ENCODE peak calls at places on chromosomes 3 and 15, in seven cellular contexts. E is NCI-H1694 treated with DMSO at 0.1 percent for 48 hours; O is hypothalamus; C is stimulated activated naive CD8-positive, alpha-beta T cell treated with anti-CD3 and anti-CD28 coated beads, Interleukin-15, amount 100 ng/mL, for 72 hours; H is Calu3; B is activated CD4-positive, alpha-beta T cell treated with anti-CD3 and anti-CD28 coated beads, Interleukin-2, amount 50 U/mL, for 24 hours; K is EL. T is an unnamed sample.
A peak's percentile ranks its signal among the peaks of the same experiment; 100 is the strongest.

GRCh38 chr3:16864610-16865313 is 20.0 kb upstream of the PLCL2 start:
- DNase-seq in E (no peak), O (no peak), C (no peak), H (no peak), B (no peak), K (peak; percentile 82), T (no peak)

GRCh38 chr3:11671648-11672100 is 28.0 kb upstream of the VGLL4 start:
- DNase-seq in E (no peak), O (no peak), C (no peak), H (peak; percentile 17), B (no peak), K (peak; percentile 43), T (no peak)

GRCh38 chr15:62486041-62486440 is 321.0 kb upstream of the C2CD4B start:
- DNase-seq in E (no peak), O (no peak), C (no peak), H (no peak), B (no peak), K (no peak), T (no peak)

GRCh38 chr3:110608566-110608965 is 463.1 kb upstream of the NECTIN3 start:
- DNase-seq in E (no peak), O (no peak), C (no peak), H (no peak), B (no peak), K (peak; percentile 69), T (no peak)

GRCh38 chr15:85750807-85751730 is 43.7 kb downstream of the KLHL25 start:
- DNase-seq in E (no peak), O (no peak), C (no peak), H (no peak), B (no peak), K (no peak), T (no peak)

GRCh38 chr3:182413061-182413460 is 380.2 kb upstream of the ATP11B start:
- DNase-seq in E (no peak), O (no peak), C (no peak), H (no peak), B (no peak), K (no peak), T (no peak)

GRCh38 chr3:54433846-54434245 is 311.5 kb downstream of the CACNA2D3 start:
- DNase-seq in E (no peak), O (no peak), C (no peak), H (peak; percentile 18), B (no peak), K (no peak), T (no peak)

GRCh38 chr3:25472747-25473146 is 44.7 kb downstream of the RARB start:
- DNase-seq in E (no peak), O (no peak), C (no peak), H (no peak), B (no peak), K (no peak), T (no peak)

GRCh38 chr3:128274837-128275236 is 121.6 kb downstream of the EEFSEC start:
- DNase-seq in E (no peak), O (no peak), C (no peak), H (peak; percentile 30), B (no peak), K (peak; percentile 96), T (no peak)

T was measured in NCI-H446.